ENCODE peak calls at places on chromosome 18, in eight cellular contexts. T is PC-3, N is GM23248, D is HCT116, Z is neural progenitor cell, M is GM23338, Y is hepatocyte, S is SK-N-SH. F is an unnamed sample. For H3K27me3, the result is how much of the 10 kb centered on the place peaks cover.

GRCh38 chr18:33014060-33014796 is 241.4 kb upstream of the KLHL14 start:
- DNase-seq in N (no peak), Y (peak), S (no peak), Z (no peak), T (peak), M (no peak), D (no peak), F (no peak)

GRCh38 chr18:75036941-75037516 is 171.9 kb downstream of the PTGR3 start:
- DNase-seq in S (no peak), D (no peak), Y (no peak), T (peak), M (no peak), N (peak), Z (no peak), F (no peak)

GRCh38 chr18:79662051-79662450 is 17.6 kb upstream of the CTDP1 start:
- DNase-seq in S (no peak), M (no peak), T (no peak), N (no peak), Z (peak), Y (no peak), D (no peak), F (no peak)

GRCh38 chr18:8063733-8064132 is 496.6 kb downstream of the PTPRM start:
- DNase-seq in S (no peak), Z (no peak), Y (no peak), N (no peak), M (no peak), D (no peak), T (peak), F (no peak)

GRCh38 chr18:60662491-60662890 is 289.9 kb upstream of the MC4R start:
- DNase-seq in S (no peak), Y (no peak), M (no peak), T (no peak), N (no peak), Z (no peak), D (no peak), F (no peak)

GRCh38 chr18:60147326-60147725 is 225.2 kb downstream of the MC4R start:
- DNase-seq in Z (no peak), T (no peak), D (no peak), N (no peak), Y (no peak), M (no peak), S (no peak), F (no peak)

GRCh38 chr18:68662779-68663178 is 52.1 kb downstream of the TMX3 start:
- DNase-seq in T (peak), D (no peak), S (no peak), Y (no peak), M (peak), N (peak), Z (no peak), F (no peak)

GRCh38 chr18:80130555-80130954 is 21.5 kb downstream of the ADNP2 start:
- DNase-seq in N (no peak), Z (no peak), D (no peak), T (no peak), S (no peak), M (no peak), Y (no peak), F (no peak)

GRCh38 chr18:11392292-11392691 is 217.1 kb upstream of the SLC35G4 start:
- DNase-seq in Y (no peak), N (no peak), Z (peak), T (no peak), D (peak), M (peak), S (no peak), F (no peak)

GRCh38 chr18:47413327-47413726 is 161.9 kb upstream of the SKOR2 start:
- DNase-seq in N (no peak), D (no peak), T (no peak), M (no peak), Y (peak), Z (no peak), S (no peak), F (no peak)

GRCh38 chr18:78984941-78985784 is 5.5 kb downstream of the SALL3 start:
- DNase-seq in S (no peak), D (no peak), T (peak), Z (peak), N (no peak), Y (no peak), M (peak), F (no peak)

GRCh38 chr18:77131100-77131651 is 1.4 kb downstream of the MBP start:
- DNase-seq in M (peak), Y (peak), T (peak), D (no peak), N (no peak), Z (peak), S (no peak), F (no peak)

GRCh38 chr18:30486856-30487255 is 555.7 kb downstream of the DSC3 start:
- DNase-seq in S (no peak), N (peak), Z (no peak), T (peak), M (no peak), Y (no peak), D (no peak), F (no peak)

GRCh38 chr18:30334781-30335180 is 707.8 kb downstream of the DSC3 start:
- DNase-seq in S (no peak), Y (no peak), T (no peak), D (no peak), N (no peak), M (no peak), Z (no peak), F (no peak)

GRCh38 chr18:37524139-37524538 is 41.5 kb downstream of the CELF4 start:
- DNase-seq in Y (no peak), T (no peak), M (no peak), N (no peak), Z (no peak), S (no peak), D (no peak), F (no peak)

GRCh38 chr18:58005885-58006523 is 38.0 kb upstream of the NEDD4L start:
- DNase-seq in M (no peak), Z (no peak), S (no peak), D (peak), T (peak), N (peak), Y (no peak), F (no peak)

GRCh38 chr18:67794512-67794911 is 278.0 kb upstream of the DSEL start:
- DNase-seq in Y (no peak), T (no peak), M (no peak), Z (no peak), D (no peak), N (peak), S (peak), F (no peak)

GRCh38 chr18:53887447-53887846 is 337.0 kb downstream of the MBD2 start:
- DNase-seq in S (no peak), T (no peak), M (no peak), Y (no peak), N (no peak), D (no peak), Z (no peak), F (no peak)

GRCh38 chr18:7871560-7872456 is 304.7 kb downstream of the PTPRM start:
- DNase-seq in D (no peak), T (peak), N (peak), Z (no peak), Y (peak), S (no peak), M (no peak), F (no peak)

GRCh38 chr18:72940509-72940908 is 72.7 kb upstream of the NETO1 start:
- DNase-seq in M (no peak), N (no peak), Z (no peak), D (no peak), S (no peak), T (no peak), Y (no peak), F (no peak)

GRCh38 chr18:72941001-72941400 is 73.2 kb upstream of the NETO1 start:
- DNase-seq in Z (no peak), T (peak), N (no peak), S (no peak), Y (no peak), M (no peak), D (no peak), F (no peak)

GRCh38 chr18:72935744-72936143 is 68.0 kb upstream of the NETO1 start:
- DNase-seq in S (no peak), Y (no peak), T (no peak), Z (no peak), N (no peak), D (no peak), M (peak), F (no peak)
- H2AFZ ChIP-seq in S (no peak), Y (no peak), T (no peak), Z (peak), N (no peak), D (no peak), M (peak), F (no peak)

GRCh38 chr18:2096581-2096980 is 474.7 kb downstream of the METTL4 start:
- DNase-seq in M (peak), N (no peak), D (no peak), S (no peak), Y (no peak), Z (no peak), T (no peak), F (no peak)
- TF ChIP-seq EZH2phosphoT487 in M (no peak), N (no peak), D (no peak), S (no peak), Y (no peak), Z (no peak), T (no peak), F (no peak)

DNA sequence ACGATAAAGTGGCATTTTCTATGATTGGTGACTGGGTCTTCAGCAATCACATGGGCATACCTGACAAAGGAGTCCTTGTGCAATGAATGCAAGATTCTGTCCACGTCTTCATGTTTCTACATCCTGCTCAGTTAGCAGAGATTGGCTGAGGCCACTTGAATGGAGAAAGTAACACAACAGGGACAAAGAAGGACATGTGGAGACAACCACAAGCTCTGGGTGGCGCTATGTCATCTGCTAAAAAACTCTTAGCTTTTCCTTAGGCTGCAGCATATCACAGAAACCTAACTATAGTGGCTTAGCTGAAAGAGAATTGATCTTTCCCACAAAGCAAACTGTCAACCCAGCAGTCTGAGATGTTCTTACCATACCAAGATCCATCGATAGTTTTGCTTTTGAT is 1109.7 kb downstream of the SOCS6 start:
- DNase-seq in N (no peak), T (peak), Z (peak), Y (peak), D (no peak), M (peak), S (peak), F (no peak)
- H3K27me3 ChIP-seq in N (under half), T (under half), Z (under half), Y (under half), D (under half), M (under half), S (under half), F (under half)

GRCh38 chr18:25351280-25351772 is 640 bp downstream of the ZNF521 start:
- DNase-seq in Y (no peak), N (peak), M (no peak), S (no peak), T (no peak), Z (peak), D (no peak), F (peak)
- H2AFZ ChIP-seq in Y (peak), N (peak), M (peak), S (peak), T (peak), Z (no peak), D (peak), F (no peak)

DNA sequence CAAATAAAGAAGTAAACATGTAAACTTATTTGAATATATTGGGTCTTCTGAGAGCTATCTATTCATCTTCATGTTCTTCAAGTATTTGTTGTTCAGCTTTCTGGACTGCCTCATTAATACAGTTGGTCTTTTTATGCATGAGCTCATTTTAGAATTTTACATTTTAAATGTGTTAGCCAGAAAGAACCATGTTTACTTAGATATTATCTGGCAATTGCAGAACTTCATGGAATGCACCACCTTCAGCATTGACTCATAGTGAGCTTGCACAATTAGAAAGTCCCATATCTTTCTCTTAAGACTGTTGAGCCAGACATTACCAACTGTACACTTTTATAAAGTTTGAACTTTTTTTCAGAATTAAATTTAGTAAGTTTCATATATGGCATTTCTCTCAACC is 536.7 kb downstream of the RIT2 start:
- DNase-seq in Y (no peak), N (peak), T (no peak), S (no peak), D (no peak), M (no peak), Z (no peak), F (no peak)
- TF ChIP-seq EZH2phosphoT487 in Y (no peak), N (no peak), T (no peak), S (no peak), D (no peak), M (no peak), Z (no peak), F (no peak)

DNA sequence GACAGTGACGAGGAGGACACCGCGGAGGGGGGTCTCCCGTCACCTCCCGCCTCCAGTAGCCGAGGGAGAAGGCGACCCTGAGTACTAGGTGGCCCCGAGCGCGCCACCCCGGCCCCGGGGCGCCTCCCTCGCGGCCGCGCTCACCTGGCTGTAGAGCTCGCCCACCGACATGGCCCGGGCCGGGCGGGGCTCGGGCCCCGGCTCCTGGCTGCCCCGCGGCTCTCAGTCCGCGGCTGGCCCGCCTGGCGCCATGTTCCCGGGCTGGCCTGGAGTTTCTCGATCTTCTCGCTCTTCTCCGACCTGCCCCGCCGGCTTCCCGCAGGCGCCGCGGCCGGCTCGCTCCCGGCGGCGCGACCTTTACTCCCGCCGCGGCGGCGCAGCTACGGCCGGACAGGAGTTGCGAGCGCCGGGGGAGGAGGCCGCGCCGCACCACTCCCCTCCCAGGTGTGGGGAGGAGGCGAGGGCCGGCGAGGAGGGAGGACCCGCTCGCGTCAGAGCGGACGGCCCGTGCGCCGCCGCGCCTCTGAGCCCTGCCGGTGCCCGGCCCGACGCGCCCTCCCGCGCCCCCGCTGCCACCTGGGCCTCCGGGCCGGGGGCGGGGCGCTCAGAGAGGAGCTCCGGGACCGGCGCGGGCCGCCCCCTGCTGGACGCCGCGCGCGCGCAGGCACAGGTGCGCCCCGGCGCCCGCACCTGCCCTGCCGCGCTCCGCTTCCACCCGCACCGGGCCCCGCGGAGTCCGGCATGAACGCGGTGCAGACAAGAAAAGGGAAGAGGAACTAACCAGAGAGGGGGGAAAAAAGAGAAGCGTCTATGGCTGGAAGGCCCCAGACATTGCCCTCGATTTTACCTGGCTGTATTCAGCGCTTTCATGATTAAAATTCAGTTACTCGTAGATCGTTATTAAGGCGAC is at the start of gene MYO5B:
- DNase-seq in Z (peak), D (peak), M (peak), Y (peak), T (peak), S (peak), N (peak), F (peak)
- H3K27me3 ChIP-seq in Z (half or more), D (under half), M (half or more), Y (under half), T (under half), S (under half), N (half or more), F (under half)

DNA sequence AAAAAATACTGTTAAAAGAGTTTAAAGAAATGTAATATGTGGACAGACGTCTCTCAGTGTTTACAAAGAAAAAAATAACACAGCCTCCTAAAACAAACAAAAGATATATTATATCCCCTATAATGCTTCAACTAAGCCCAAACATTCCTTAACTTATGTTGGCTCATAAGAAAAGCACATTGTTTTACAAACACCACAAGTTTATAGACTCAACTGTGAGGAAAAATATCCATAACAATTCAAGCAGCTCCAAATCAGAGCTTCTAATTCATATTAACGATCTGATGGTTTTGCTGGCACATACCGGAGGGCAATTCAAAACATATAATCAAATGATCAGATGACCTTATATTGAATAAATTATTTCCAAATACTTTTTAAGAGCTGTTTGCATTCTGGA is 5.5 kb downstream of the LPIN2 start:
- DNase-seq in S (no peak), N (no peak), M (no peak), T (no peak), D (no peak), Y (no peak), Z (no peak), F (no peak)
- H2AFZ ChIP-seq in S (no peak), N (no peak), M (no peak), T (no peak), D (no peak), Y (no peak), Z (no peak), F (no peak)

GRCh38 chr18:23837591-23837990 is 148.3 kb downstream of the LAMA3 start:
- DNase-seq in Z (no peak), T (no peak), M (no peak), S (no peak), D (no peak), N (peak), Y (no peak), F (no peak)
- TF ChIP-seq EZH2phosphoT487 in Z (no peak), T (no peak), M (no peak), S (no peak), D (no peak), N (no peak), Y (no peak), F (no peak)

GRCh38 chr18:48422947-48423378 is 13.8 kb upstream of the ZBTB7C start:
- DNase-seq in S (no peak), N (no peak), M (peak), Z (peak), T (no peak), Y (no peak), D (no peak), F (no peak)

GRCh38 chr18:48419268-48420022 is 10.3 kb upstream of the ZBTB7C start:
- DNase-seq in D (no peak), Y (no peak), S (no peak), M (peak), N (no peak), Z (no peak), T (no peak), F (no peak)

GRCh38 chr18:48418000-48418399 is 8.8 kb upstream of the ZBTB7C start:
- DNase-seq in N (peak), Z (no peak), S (no peak), M (no peak), Y (no peak), D (no peak), T (no peak), F (no peak)

GRCh38 chr18:48418409-48419267 is 9.5 kb upstream of the ZBTB7C start:
- DNase-seq in S (no peak), M (no peak), D (no peak), Z (no peak), T (no peak), N (no peak), Y (no peak), F (no peak)
- H3K27me3 ChIP-seq in S (under half), M (under half), D (under half), Z (half or more), T (under half), N (under half), Y (under half), F (under half)

GRCh38 chr18:55485666-55486065 is 102.3 kb downstream of the TCF4 start:
- DNase-seq in S (no peak), Y (no peak), D (no peak), M (no peak), N (peak), T (no peak), Z (no peak), F (no peak)
- H2AFZ ChIP-seq in S (no peak), Y (no peak), D (no peak), M (no peak), N (no peak), T (no peak), Z (no peak), F (no peak)